ENCODE peak calls at places on chromosomes 3 and 15, in five cellular contexts. H, B, K, T and J are unnamed samples. For H3K4me1, the result is how much of the 10 kb centered on the place peaks cover.

GRCh38 chr3:157067114-157067513 is 92.8 kb downstream of the CCNL1 start:
- DNase-seq in H (no peak), B (no peak), T (no peak), K (no peak), J (no peak)

GRCh38 chr3:64838150-64838735 is 150.4 kb upstream of the ADAMTS9 start:
- DNase-seq in H (no peak), T (no peak), K (no peak), B (no peak), J (no peak)

GRCh38 chr3:13728487-13728886 is 151.4 kb downstream of the WNT7A start:
- DNase-seq in T (no peak), H (no peak), B (no peak), K (no peak), J (no peak)

GRCh38 chr3:172317984-172318383 is 130.3 kb downstream of the GHSR start:
- DNase-seq in H (peak), K (no peak), B (peak), T (peak), J (peak)

GRCh38 chr15:70507772-70508351 is 255.5 kb downstream of the UACA start:
- DNase-seq in K (no peak), T (peak), B (peak), H (no peak), J (no peak)

GRCh38 chr15:96327155-96327741 is 3.3 kb upstream of the NR2F2 start:
- DNase-seq in T (peak), H (no peak), B (peak), K (peak), J (peak)

GRCh38 chr15:61069369-61070075 is 159.6 kb downstream of the RORA start:
- DNase-seq in T (no peak), H (no peak), B (no peak), K (no peak), J (no peak)

GRCh38 chr15:84810073-84810840 is 6.9 kb upstream of the ALPK3 start:
- DNase-seq in B (peak), H (no peak), T (no peak), K (no peak), J (no peak)

GRCh38 chr3:106345353-106346027 is 476.7 kb upstream of the CBLB start:
- DNase-seq in T (peak), B (peak), K (no peak), H (no peak), J (no peak)

GRCh38 chr3:54578417-54578816 is 349.4 kb downstream of the LRTM1 start:
- DNase-seq in K (no peak), T (no peak), H (peak), B (no peak), J (no peak)

GRCh38 chr15:43912991-43913927 is 86.5 kb downstream of the WDR76 start:
- DNase-seq in T (peak), H (peak), K (no peak), B (peak), J (no peak)

GRCh38 chr3:115363071-115363470 is 216.0 kb upstream of the ZBTB20 start:
- DNase-seq in H (no peak), B (peak), T (peak), K (no peak), J (no peak)

GRCh38 chr3:147419062-147419701 is 10.0 kb downstream of the ZIC1 start:
- DNase-seq in K (no peak), B (no peak), T (no peak), H (peak), J (no peak)

GRCh38 chr3:61985020-61985419 is 388.3 kb downstream of the FEZF2 start:
- DNase-seq in T (peak), H (no peak), K (no peak), B (peak), J (no peak)

GRCh38 chr3:186923241-186923640 is 7.1 kb upstream of the ST6GAL1 start:
- DNase-seq in H (no peak), T (peak), K (no peak), B (no peak), J (no peak)

GRCh38 chr3:144590854-144591253 is 619.2 kb downstream of the DIPK2A start:
- DNase-seq in K (no peak), H (no peak), B (peak), T (no peak), J (no peak)

GRCh38 chr3:193742628-193743027 is 149.6 kb downstream of the OPA1 start:
- DNase-seq in T (no peak), H (no peak), B (no peak), K (no peak), J (no peak)

GRCh38 chr3:140129885-140130284 is 194.9 kb downstream of the CLSTN2 start:
- DNase-seq in B (no peak), K (no peak), T (no peak), H (no peak), J (no peak)

GRCh38 chr3:111910806-111911205 is 51.7 kb downstream of the PHLDB2 start:
- DNase-seq in K (no peak), H (no peak), B (no peak), T (no peak), J (no peak)

GRCh38 chr3:142035308-142035922 is 113.9 kb downstream of the TFDP2 start:
- DNase-seq in K (no peak), H (peak), T (no peak), B (no peak), J (no peak)

GRCh38 chr3:29805757-29806156 is 524.9 kb downstream of the RBMS3 start:
- DNase-seq in K (no peak), B (no peak), T (peak), H (no peak), J (no peak)

GRCh38 chr3:25427155-25428002 is 684 bp upstream of the RARB start:
- DNase-seq in T (peak), H (no peak), B (no peak), K (no peak), J (no peak)
- H3K4me1 ChIP-seq in T (under half), H (under half), B (under half), K (under half), J (under half)

DNA sequence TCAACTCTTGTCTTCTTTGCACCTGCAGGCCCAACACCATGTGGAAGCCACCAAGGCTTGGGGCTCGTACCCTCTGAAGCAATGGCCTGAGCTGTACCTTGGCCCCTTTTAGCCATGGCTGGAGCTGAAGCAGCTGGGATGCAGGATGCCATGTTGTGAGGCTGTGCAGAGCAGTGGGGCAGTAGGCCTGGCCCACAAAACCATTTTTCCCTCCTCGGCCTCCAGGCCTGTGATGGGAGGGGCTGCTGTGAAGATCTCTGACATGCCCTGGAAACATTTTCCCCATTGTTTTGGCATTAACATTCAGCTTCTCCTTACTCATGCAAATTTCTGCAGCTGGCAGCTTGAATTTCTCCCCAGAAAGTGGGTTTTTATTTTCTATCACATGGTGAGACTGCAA is 58.5 kb downstream of the DPH6 start:
- DNase-seq in B (no peak), H (no peak), K (no peak), T (no peak), J (no peak)
- H3K4me1 ChIP-seq in B (under half), H (under half), K (under half), T (under half), J (under half)

GRCh38 chr15:63499611-63500010 is 4.8 kb upstream of the USP3 start:
- DNase-seq in H (no peak), B (peak), T (no peak), K (no peak), J (no peak)
- H3K4me1 ChIP-seq in H (under half), B (half or more), T (under half), K (under half), J (under half)

DNA sequence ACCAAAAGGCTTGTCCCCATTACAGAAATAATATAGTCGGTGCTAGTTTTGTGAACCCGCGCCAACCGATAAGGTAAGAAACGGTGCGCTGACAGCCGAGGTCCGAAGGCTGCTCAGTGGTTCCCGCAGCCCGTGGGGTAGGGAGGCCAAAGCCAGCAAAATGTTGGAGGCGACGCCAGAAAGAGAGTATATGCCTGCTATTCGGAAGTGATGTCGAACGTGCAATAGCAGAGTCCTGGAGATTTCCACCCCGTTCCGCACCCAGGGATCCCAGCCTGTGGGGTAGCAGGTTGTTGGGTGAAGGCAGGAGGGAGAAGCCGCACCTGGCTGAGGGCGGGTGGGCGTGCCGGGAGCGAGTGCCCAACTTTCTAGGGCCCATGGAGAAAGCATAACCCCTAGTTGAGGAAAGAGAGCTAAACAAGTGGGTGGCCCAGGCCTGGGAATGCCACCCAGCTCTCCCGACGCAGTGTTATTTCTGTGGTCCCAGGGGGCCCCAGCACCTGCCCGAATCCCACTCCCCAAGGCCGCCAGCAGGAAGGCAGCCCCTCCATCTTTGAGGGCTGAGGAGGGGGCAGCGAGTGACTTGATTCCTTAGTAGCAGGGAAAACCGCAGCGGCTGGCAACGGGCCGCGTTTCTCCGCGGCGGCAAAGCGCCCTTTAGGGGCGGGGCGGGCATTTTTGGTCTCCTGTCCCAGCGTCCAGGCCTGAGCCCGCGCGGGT is 7.9 kb upstream of the SOX2 start:
- DNase-seq in T (no peak), B (no peak), H (no peak), K (no peak), J (no peak)
- H3K4me1 ChIP-seq in T (under half), B (under half), H (under half), K (under half), J (under half)